ENCODE peak calls at places on chromosomes 12 and 14, in four cellular contexts. L, T, C and D are unnamed samples.

GRCh38 chr14:93683241-93683640 is 105.0 kb downstream of the PRIMA1 start:
- DNase-seq in L (no peak), T (no peak), C (no peak), D (no peak)

GRCh38 chr12:113860950-113861349 is 105.2 kb downstream of the RBM19 start:
- DNase-seq in L (no peak), T (peak), C (peak), D (peak)

GRCh38 chr14:89936654-89937185 is 17.8 kb downstream of the EFCAB11 start:
- DNase-seq in L (no peak), T (no peak), C (no peak), D (no peak)

GRCh38 chr12:6182279-6182898 is 17.8 kb upstream of the CD9 start:
- DNase-seq in L (peak), T (peak), C (peak), D (peak)

GRCh38 chr14:74506408-74506807 is 12.8 kb downstream of the ISCA2 start:
- DNase-seq in L (no peak), T (no peak), C (no peak), D (no peak)

GRCh38 chr14:46887144-46887543 is 235.6 kb upstream of the RPL10L start:
- DNase-seq in L (no peak), T (no peak), C (no peak), D (no peak)

GRCh38 chr12:64064706-64065105 is 157.4 kb downstream of the KICS2 start:
- DNase-seq in L (no peak), T (no peak), C (no peak), D (no peak)

GRCh38 chr12:10159280-10159679 is 12.7 kb downstream of the OLR1 start:
- DNase-seq in L (no peak), T (no peak), C (no peak), D (no peak)

GRCh38 chr12:74148849-74149248 is 388.8 kb upstream of the ATXN7L3B start:
- DNase-seq in L (no peak), T (no peak), C (no peak), D (no peak)

GRCh38 chr14:104291123-104292000 is 153.0 kb downstream of the KIF26A start:
- DNase-seq in L (peak), T (no peak), C (no peak), D (no peak)

GRCh38 chr14:68394719-68395117 is 398.1 kb downstream of the ZFP36L1 start:
- DNase-seq in L (no peak), T (no peak), C (no peak), D (no peak)

GRCh38 chr14:92993302-92993701 is 70.4 kb downstream of the CHGA start:
- DNase-seq in L (no peak), T (no peak), C (no peak), D (no peak)

GRCh38 chr14:52080817-52081755 is 12.2 kb upstream of the NID2 start:
- DNase-seq in L (no peak), T (peak), C (peak), D (peak)

GRCh38 chr12:117022465-117022864 is 76.8 kb downstream of the TESC start:
- DNase-seq in L (no peak), T (no peak), C (no peak), D (no peak)

GRCh38 chr12:54565658-54566552 is 16.5 kb downstream of the PDE1B start:
- DNase-seq in L (no peak), T (no peak), C (no peak), D (no peak)

GRCh38 chr14:93008381-93008780 is 85.4 kb downstream of the CHGA start:
- DNase-seq in L (no peak), T (peak), C (peak), D (peak)

GRCh38 chr12:26523708-26524150 is 309.3 kb downstream of the ITPR2 start:
- DNase-seq in L (peak), T (peak), C (peak), D (peak)

GRCh38 chr14:68711551-68712437 is 81.1 kb downstream of the ZFP36L1 start:
- DNase-seq in L (no peak), T (no peak), C (no peak), D (no peak)

GRCh38 chr12:98951401-98951800 is 306.3 kb downstream of the APAF1 start:
- DNase-seq in L (no peak), T (no peak), C (no peak), D (no peak)

GRCh38 chr12:85309180-85309579 is 29.2 kb downstream of the ALX1 start:
- DNase-seq in L (no peak), T (no peak), C (no peak), D (no peak)

GRCh38 chr14:53062856-53063255 is 90.3 kb downstream of the DDHD1 start:
- DNase-seq in L (no peak), T (peak), C (peak), D (peak)

GRCh38 chr12:106249411-106250135 is 1.8 kb upstream of the CKAP4 start:
- DNase-seq in L (no peak), T (no peak), C (no peak), D (no peak)

DNA sequence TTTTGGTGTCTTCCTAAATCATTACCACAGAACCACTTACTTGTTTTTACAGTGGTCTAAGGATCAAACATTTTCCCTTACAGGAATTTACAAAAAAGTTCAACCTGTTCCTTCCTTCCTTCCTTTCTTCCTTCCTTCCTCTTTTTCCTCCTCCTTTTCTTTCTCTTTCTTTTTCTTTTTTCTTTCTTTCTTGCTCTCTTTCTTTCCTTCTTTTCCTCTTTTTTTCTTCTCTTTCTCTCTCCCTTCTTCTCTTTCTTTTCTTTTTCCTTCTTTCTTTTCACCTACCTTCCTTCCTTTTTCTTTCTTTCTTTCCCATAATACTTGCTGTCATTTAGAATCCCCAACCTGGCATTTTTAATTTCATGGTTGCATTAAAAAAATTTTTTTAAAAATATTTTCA is 59.2 kb upstream of the PPP4R3A start:
- DNase-seq in L (no peak), T (no peak), C (no peak), D (no peak)
- TF ChIP-seq CTCF in L (no peak), T (no peak), C (no peak), D (no peak)

DNA sequence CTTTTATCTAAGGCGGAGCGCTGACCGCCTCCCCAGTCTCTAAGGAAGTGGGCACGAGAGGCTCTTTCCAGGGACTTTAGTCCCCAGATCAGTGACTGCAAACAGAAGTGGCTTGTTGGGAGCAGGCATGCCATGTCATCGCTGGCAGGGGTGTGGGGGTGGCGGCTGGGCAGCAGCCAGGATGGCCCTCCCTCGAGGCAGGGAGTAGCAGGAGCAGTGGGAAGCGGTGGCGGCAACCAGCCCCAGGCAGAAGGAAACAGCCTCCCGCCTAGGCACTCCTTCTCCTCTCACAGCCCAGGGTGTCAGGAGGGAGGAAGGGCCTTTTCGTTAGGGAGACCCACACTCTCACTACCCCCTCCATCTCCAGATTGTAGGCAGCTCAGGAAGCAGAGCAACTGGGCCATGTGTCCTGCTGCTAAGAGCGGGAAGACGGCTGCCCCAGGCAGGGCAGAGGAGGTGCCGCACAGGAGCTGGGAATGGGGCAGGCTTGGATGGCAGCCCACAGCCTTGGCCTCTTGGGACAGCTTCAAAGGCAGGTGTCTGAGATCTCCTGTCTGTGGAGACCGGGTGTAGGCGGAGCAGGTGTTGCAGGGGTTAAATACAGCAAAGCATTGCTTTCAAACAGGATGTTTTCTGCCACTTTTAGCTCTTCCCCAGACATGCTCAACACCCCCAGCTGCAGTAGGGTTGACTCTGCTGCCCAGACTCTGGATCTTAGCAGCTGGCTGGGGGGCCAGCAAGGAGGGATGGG is 21.8 kb downstream of the VDR start:
- DNase-seq in L (no peak), T (no peak), C (no peak), D (no peak)
- H3K4me3 ChIP-seq in L (peak), T (no peak), C (no peak), D (no peak)

GRCh38 chr12:111791507-111791906 is 24.8 kb downstream of the ALDH2 start:
- DNase-seq in L (no peak), T (no peak), C (no peak), D (no peak)

GRCh38 chr12:111785651-111786050 is 18.9 kb downstream of the ALDH2 start:
- DNase-seq in L (no peak), T (peak), C (peak), D (peak)

GRCh38 chr12:111789779-111790178 is 23.0 kb downstream of the ALDH2 start:
- DNase-seq in L (no peak), T (no peak), C (no peak), D (no peak)

GRCh38 chr12:111784953-111785352 is 18.2 kb downstream of the ALDH2 start:
- DNase-seq in L (no peak), T (no peak), C (no peak), D (no peak)

GRCh38 chr12:111788178-111788654 is 21.5 kb downstream of the ALDH2 start:
- DNase-seq in L (no peak), T (peak), C (peak), D (no peak)
- TF ChIP-seq CTCF in L (no peak), T (peak), C (peak), D (peak)

DNA sequence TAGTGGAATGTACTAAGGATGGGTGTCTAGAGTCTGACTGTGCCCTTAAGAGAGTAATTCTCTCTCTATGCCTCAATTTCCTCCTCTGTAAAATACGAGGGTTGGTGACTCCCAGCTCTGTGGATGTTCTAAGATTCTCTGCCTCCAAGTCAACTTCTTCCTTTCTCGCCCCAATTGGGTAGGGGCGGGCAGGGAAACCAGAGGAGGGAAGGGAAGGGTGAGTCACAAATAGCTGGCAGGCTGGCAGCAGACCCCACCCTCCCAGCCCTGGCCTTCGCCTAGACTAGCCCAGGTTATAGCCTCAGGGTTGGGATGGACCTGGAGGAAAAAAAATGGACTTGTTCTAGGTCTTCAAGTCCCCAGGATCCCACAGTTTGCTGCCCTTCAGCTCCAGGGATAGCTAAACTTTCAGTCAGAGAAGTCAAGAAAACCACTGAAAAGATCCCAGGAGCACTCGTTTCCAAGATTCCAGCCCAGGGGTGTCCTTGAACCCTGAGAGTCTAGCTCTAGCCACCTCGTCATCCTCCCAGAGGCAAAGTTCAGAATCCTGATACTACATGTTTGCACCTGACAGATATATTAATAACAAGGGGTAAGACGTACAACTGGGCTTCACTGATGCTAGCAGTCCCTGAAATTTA is 2.3 kb downstream of the DGKA start:
- DNase-seq in L (no peak), T (no peak), C (peak), D (no peak)
- H3K4me3 ChIP-seq in L (no peak), T (no peak), C (peak), D (no peak)

GRCh38 chr12:3020850-3021435 is 56.2 kb upstream of the TSPAN9 start:
- DNase-seq in L (no peak), T (no peak), C (no peak), D (no peak)
- TF ChIP-seq CTCF in L (no peak), T (no peak), C (no peak), D (no peak)

GRCh38 chr12:131210506-131211278 is 257.0 kb downstream of the ADGRD1 start:
- DNase-seq in L (no peak), T (no peak), C (no peak), D (no peak)
- H3K4me3 ChIP-seq in L (no peak), T (no peak), C (no peak), D (no peak)

GRCh38 chr12:75725505-75726120 is 214.2 kb upstream of the KRR1 start:
- DNase-seq in L (no peak), T (peak), C (peak), D (peak)
- TF ChIP-seq CTCF in L (no peak), T (peak), C (no peak), D (peak)

GRCh38 chr12:75712223-75712622 is 200.8 kb upstream of the KRR1 start:
- DNase-seq in L (no peak), T (no peak), C (no peak), D (peak)
- H3K4me3 ChIP-seq in L (no peak), T (no peak), C (no peak), D (no peak)

GRCh38 chr14:105939810-105940508 is 413.6 kb downstream of the TMEM121 start:
- DNase-seq in L (no peak), T (no peak), C (no peak), D (no peak)

GRCh38 chr14:105938055-105938863 is 411.9 kb downstream of the TMEM121 start:
- DNase-seq in L (no peak), T (no peak), C (no peak), D (no peak)

GRCh38 chr14:105935384-105935783 is 409.0 kb downstream of the TMEM121 start:
- DNase-seq in L (no peak), T (no peak), C (no peak), D (no peak)

GRCh38 chr14:105938959-105939358 is 412.6 kb downstream of the TMEM121 start:
- DNase-seq in L (no peak), T (no peak), C (no peak), D (no peak)

DNA sequence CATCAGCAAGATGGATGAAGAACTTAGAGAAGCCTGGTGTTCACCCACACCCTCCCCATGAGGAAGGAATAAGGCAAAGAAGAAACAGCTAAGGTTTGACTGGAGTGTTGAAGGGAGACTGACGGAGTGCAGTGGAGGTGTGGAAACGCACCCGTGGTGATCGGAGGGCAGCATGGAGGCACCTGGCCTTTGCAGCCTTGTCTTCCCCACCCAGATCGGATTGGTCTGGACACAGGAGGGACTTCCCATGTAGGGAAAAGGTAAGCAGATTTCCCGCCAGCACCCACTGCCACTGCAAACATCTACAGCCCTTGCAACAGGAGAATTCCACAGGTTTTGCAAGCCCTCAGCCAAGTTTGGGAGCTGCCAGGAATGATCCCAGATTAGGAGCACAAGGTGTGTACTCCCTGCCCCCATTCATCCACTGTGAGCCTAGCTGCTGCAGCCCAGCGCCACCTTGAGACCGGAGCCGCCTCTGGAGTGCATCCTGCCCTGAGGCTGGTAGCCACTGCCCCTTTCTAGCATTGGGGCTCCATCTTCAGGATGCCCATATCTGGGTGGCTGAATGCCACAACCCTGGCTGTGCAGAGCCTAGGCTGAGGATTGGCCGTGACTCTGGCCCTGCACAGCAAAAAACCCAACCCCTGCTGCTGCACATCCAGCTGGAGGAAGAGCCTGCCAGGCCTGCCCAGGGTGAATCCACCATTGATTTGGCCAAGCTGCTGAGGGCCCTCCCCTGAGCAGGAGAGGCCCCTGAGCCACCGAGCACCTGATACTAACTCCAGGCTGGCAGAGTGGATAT is 411.1 kb downstream of the TMEM121 start:
- DNase-seq in L (no peak), T (no peak), C (no peak), D (no peak)
- TF ChIP-seq CTCF in L (no peak), T (no peak), C (no peak), D (no peak)